ENCODE peak calls at places on chromosome 12, in ten cellular contexts. J is astrocyte of the spinal cord; I is naive thymus-derived CD8-positive, alpha-beta T cell; R is mesendoderm; Q is memory B cell; L is activated T-cell treated with anti-CD3 and anti-CD28 coated beads for 48 hours; H is A549; F is T47D; K is SIG-M5; T is NCI-H510A. G is an unnamed sample.

GRCh38 chr12:76740501-76740900 is 23.4 kb upstream of the ZDHHC17 start:
- DNase-seq in J (no peak), I (no peak), R (no peak), Q (no peak), L (no peak), H (no peak), F (no peak), K (no peak), T (no peak), G (no peak)

GRCh38 chr12:93818488-93819047 is 141.4 kb downstream of the CRADD start:
- DNase-seq in J (no peak), I (no peak), R (peak), Q (no peak), L (no peak), H (no peak), F (no peak), K (no peak), T (no peak), G (no peak)

GRCh38 chr12:2614341-2614740 is 180.4 kb upstream of the FKBP4 start:
- DNase-seq in J (peak), I (no peak), R (no peak), Q (no peak), L (no peak), H (no peak), F (peak), K (no peak), T (no peak), G (no peak)

GRCh38 chr12:86526060-86526595 is 269.9 kb upstream of the MGAT4C start:
- DNase-seq in J (no peak), I (no peak), R (no peak), Q (no peak), L (no peak), H (no peak), F (no peak), K (no peak), T (no peak), G (no peak)

GRCh38 chr12:99110212-99110611 is 465.1 kb downstream of the APAF1 start:
- DNase-seq in J (no peak), I (no peak), R (no peak), Q (no peak), L (no peak), H (no peak), F (no peak), K (no peak), T (no peak), G (no peak)

GRCh38 chr12:27285395-27285794 is 41.3 kb downstream of the STK38L start:
- DNase-seq in J (peak), I (no peak), R (no peak), Q (no peak), L (no peak), H (no peak), F (no peak), K (no peak), T (no peak), G (no peak)

GRCh38 chr12:936377-937345 is 12.8 kb downstream of the RAD52 start:
- DNase-seq in J (no peak), I (no peak), R (no peak), Q (no peak), L (no peak), H (no peak), F (no peak), K (no peak), T (no peak), G (no peak)

GRCh38 chr12:105523164-105524057 is 192.9 kb downstream of the C12orf75 start:
- DNase-seq in J (peak), I (no peak), R (no peak), Q (no peak), L (no peak), H (no peak), F (no peak), K (no peak), T (no peak), G (no peak)

GRCh38 chr12:64669270-64669842 is 59.1 kb downstream of the RASSF3 start:
- DNase-seq in J (peak), I (peak), R (no peak), Q (peak), L (no peak), H (no peak), F (peak), K (no peak), T (no peak), G (no peak)

GRCh38 chr12:42794811-42795210 is 205.3 kb upstream of the PRICKLE1 start:
- DNase-seq in J (peak), I (no peak), R (no peak), Q (no peak), L (no peak), H (no peak), F (no peak), K (no peak), T (no peak), G (no peak)

GRCh38 chr12:114916531-114916930 is 232.6 kb upstream of the TBX3 start:
- DNase-seq in J (peak), I (no peak), R (no peak), Q (no peak), L (no peak), H (no peak), F (no peak), K (no peak), T (no peak), G (no peak)

GRCh38 chr12:33650832-33651231 is 211.2 kb upstream of the SYT10 start:
- DNase-seq in J (no peak), I (no peak), R (no peak), Q (no peak), L (no peak), H (no peak), F (no peak), K (no peak), T (no peak), G (no peak)

GRCh38 chr12:85016423-85016822 is 19.7 kb downstream of the TSPAN19 start:
- DNase-seq in J (peak), I (no peak), R (peak), Q (no peak), L (no peak), H (peak), F (no peak), K (no peak), T (no peak), G (no peak)

GRCh38 chr12:49903700-49904423 is at the start of gene FAIM2:
- DNase-seq in J (peak), I (no peak), R (no peak), Q (peak), L (peak), H (no peak), F (no peak), K (no peak), T (peak), G (peak)

GRCh38 chr12:121796855-121797751 is 3.6 kb upstream of the RHOF start:
- DNase-seq in J (peak), I (no peak), R (peak), Q (no peak), L (no peak), H (peak), F (peak), K (no peak), T (peak), G (peak)

GRCh38 chr12:76455582-76456345 is 103.8 kb downstream of the OSBPL8 start:
- DNase-seq in J (peak), I (no peak), R (peak), Q (peak), L (no peak), H (peak), F (peak), K (no peak), T (peak), G (no peak)

GRCh38 chr12:113844495-113845175 is 121.5 kb downstream of the RBM19 start:
- DNase-seq in J (no peak), I (no peak), R (no peak), Q (no peak), L (no peak), H (no peak), F (no peak), K (no peak), T (no peak), G (no peak)

GRCh38 chr12:102024765-102025164 is 37.0 kb downstream of the WASHC3 start:
- DNase-seq in J (no peak), I (no peak), R (no peak), Q (no peak), L (no peak), H (no peak), F (no peak), K (no peak), T (no peak), G (no peak)

GRCh38 chr12:6078378-6079083 is 45.9 kb downstream of the VWF start:
- DNase-seq in J (peak), I (no peak), R (peak), Q (no peak), L (no peak), H (no peak), F (no peak), K (no peak), T (no peak), G (no peak)

GRCh38 chr12:630656-631632 is 32.3 kb downstream of the NINJ2 start:
- DNase-seq in J (no peak), I (no peak), R (peak), Q (peak), L (peak), H (no peak), F (no peak), K (peak), T (no peak), G (no peak)

GRCh38 chr12:119578112-119578511 is 15.5 kb upstream of the TMEM233 start:
- DNase-seq in J (peak), I (no peak), R (no peak), Q (no peak), L (peak), H (no peak), F (no peak), K (no peak), T (no peak), G (no peak)

GRCh38 chr12:53221203-53222076 is 10.6 kb downstream of the RARG start:
- DNase-seq in J (peak), I (peak), R (peak), Q (no peak), L (no peak), H (peak), F (peak), K (no peak), T (no peak), G (peak)

GRCh38 chr12:90940872-90941499 is 14.0 kb downstream of the CCER1 start:
- DNase-seq in J (peak), I (no peak), R (peak), Q (no peak), L (no peak), H (peak), F (peak), K (no peak), T (peak), G (no peak)

GRCh38 chr12:6199531-6200265 is 502 bp upstream of the CD9 start:
- DNase-seq in J (no peak), I (no peak), R (peak), Q (no peak), L (no peak), H (peak), F (no peak), K (no peak), T (no peak), G (no peak)

GRCh38 chr12:64203036-64203435 is 19.1 kb downstream of the KICS2 start:
- DNase-seq in J (no peak), I (no peak), R (no peak), Q (no peak), L (no peak), H (no peak), F (no peak), K (no peak), T (no peak), G (no peak)